ENCODE peak calls at places on chromosomes 13 and 19, in four cellular contexts. One of them, this sample, is unnamed.

GRCh38 chr19:46295401-46296308 is 1.2 kb upstream of the HIF3A start:
- DNase-seq in K562: no peak
- DNase-seq in H1: no peak
- DNase-seq in GM12878: no peak
- DNase-seq in this sample: no peak

GRCh38 chr13:46071590-46072249 is 19.2 kb upstream of the ZC3H13 start:
- DNase-seq in H1: no peak
- DNase-seq in K562: peak
- DNase-seq in GM12878: peak
- DNase-seq in this sample: no peak

GRCh38 chr19:55197531-55197930 is 11.8 kb downstream of the PTPRH start:
- DNase-seq in K562: peak
- DNase-seq in H1: no peak
- DNase-seq in GM12878: no peak
- DNase-seq in this sample: no peak

GRCh38 chr19:11361037-11361770 is 6.0 kb downstream of the PLPPR2 start:
- DNase-seq in GM12878: no peak
- DNase-seq in K562: peak
- DNase-seq in H1: peak
- DNase-seq in this sample: no peak

GRCh38 chr13:104796581-104796980 is 1730.4 kb upstream of the SLC10A2 start:
- DNase-seq in H1: no peak
- DNase-seq in GM12878: no peak
- DNase-seq in K562: no peak
- DNase-seq in this sample: no peak

GRCh38 chr19:49442354-49442753 is 1.0 kb upstream of the SLC17A7 start:
- DNase-seq in H1: no peak
- DNase-seq in GM12878: no peak
- DNase-seq in K562: no peak
- DNase-seq in this sample: no peak

GRCh38 chr19:55544014-55544413 is 1.3 kb downstream of the SBK3 start:
- DNase-seq in K562: no peak
- DNase-seq in GM12878: no peak
- DNase-seq in H1: no peak
- DNase-seq in this sample: no peak

GRCh38 chr19:33809960-33810359 is 13.3 kb downstream of the KCTD15 start:
- DNase-seq in H1: no peak
- DNase-seq in GM12878: no peak
- DNase-seq in K562: no peak
- DNase-seq in this sample: peak

GRCh38 chr13:31115616-31116015 is 46.1 kb downstream of the HSPH1 start:
- DNase-seq in K562: no peak
- DNase-seq in GM12878: no peak
- DNase-seq in H1: no peak
- DNase-seq in this sample: no peak

GRCh38 chr13:76948139-76948538 is at the start of gene ACOD1:
- DNase-seq in H1: no peak
- DNase-seq in GM12878: no peak
- DNase-seq in K562: no peak
- DNase-seq in this sample: no peak

GRCh38 chr19:47124937-47125668 is 5.5 kb upstream of the SAE1 start:
- DNase-seq in K562: peak
- DNase-seq in GM12878: no peak
- DNase-seq in H1: no peak
- DNase-seq in this sample: peak

DNA sequence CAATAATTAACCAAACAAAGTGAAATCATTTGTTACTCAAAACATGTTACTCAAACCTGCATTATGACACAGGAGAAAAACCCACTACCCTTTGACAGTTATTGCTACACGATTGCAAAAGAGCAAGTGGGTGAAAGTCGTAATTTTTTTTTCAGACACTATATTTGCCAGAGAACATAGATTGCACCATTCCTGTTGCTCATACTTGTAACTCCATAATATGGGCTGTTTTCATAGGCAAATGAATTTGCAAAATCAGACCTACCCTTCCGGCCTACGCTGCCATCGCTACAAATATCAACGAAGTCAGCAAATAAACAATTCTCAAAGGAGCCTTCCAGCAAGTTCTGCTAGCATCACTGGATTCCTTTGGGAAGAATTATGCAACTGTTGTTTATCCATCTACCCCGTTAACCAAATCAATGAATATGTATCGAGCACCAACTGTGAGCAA is 396.5 kb downstream of the IRS2 start:
- DNase-seq in GM12878: no peak
- DNase-seq in H1: no peak
- DNase-seq in K562: no peak
- DNase-seq in this sample: peak
- TF ChIP-seq CHD1 in GM12878: no peak
- TF ChIP-seq CHD1 in H1: no peak
- TF ChIP-seq CHD1 in K562: no peak
- TF ChIP-seq CHD1 in this sample: no peak

GRCh38 chr19:3852614-3853254 is 16.1 kb downstream of the ZFR2 start:
- DNase-seq in GM12878: no peak
- DNase-seq in K562: peak
- DNase-seq in H1: peak
- DNase-seq in this sample: peak
- TF ChIP-seq CHD1 in GM12878: no peak
- TF ChIP-seq CHD1 in K562: no peak
- TF ChIP-seq CHD1 in H1: no peak
- TF ChIP-seq CHD1 in this sample: no peak

DNA sequence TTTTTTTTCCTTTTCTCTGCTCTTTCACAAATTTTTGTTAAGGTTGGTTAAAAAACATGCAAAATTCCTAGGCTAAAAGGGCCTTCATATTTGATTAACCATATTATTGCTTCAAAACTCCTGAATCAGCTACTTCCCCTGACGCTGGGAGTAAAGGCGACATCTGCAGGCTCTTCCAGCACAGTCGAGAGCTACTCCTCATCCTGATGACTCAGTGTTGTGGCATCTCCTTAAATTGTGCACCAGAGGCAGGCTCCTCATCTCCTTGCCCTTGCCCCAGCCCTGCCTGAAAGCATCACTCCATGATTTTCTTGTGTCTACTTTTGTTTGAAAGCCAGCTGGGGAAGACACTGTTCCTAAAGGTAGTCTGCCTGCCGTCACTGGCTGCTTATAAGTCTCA is 24.5 kb upstream of the SOX1 start:
- DNase-seq in H1: no peak
- DNase-seq in GM12878: no peak
- DNase-seq in K562: no peak
- DNase-seq in this sample: no peak
- TF ChIP-seq CHD1 in H1: no peak
- TF ChIP-seq CHD1 in GM12878: no peak
- TF ChIP-seq CHD1 in K562: no peak
- TF ChIP-seq CHD1 in this sample: no peak

GRCh38 chr19:3073931-3074595 is 11.8 kb upstream of the TLE5 start:
- DNase-seq in K562: no peak
- DNase-seq in H1: peak
- DNase-seq in GM12878: no peak
- DNase-seq in this sample: no peak
- TF ChIP-seq CHD1 in K562: no peak
- TF ChIP-seq CHD1 in H1: no peak
- TF ChIP-seq CHD1 in GM12878: no peak
- TF ChIP-seq CHD1 in this sample: no peak

GRCh38 chr19:2357279-2358206 is 2.5 kb upstream of the TMPRSS9 start:
- DNase-seq in K562: no peak
- DNase-seq in GM12878: no peak
- DNase-seq in H1: no peak
- DNase-seq in this sample: no peak
- TF ChIP-seq CHD1 in K562: no peak
- TF ChIP-seq CHD1 in GM12878: no peak
- TF ChIP-seq CHD1 in H1: no peak
- TF ChIP-seq CHD1 in this sample: no peak

GRCh38 chr13:95255072-95255732 is 46.0 kb downstream of the ABCC4 start:
- DNase-seq in GM12878: no peak
- DNase-seq in H1: no peak
- DNase-seq in K562: no peak
- DNase-seq in this sample: no peak

GRCh38 chr13:95251641-95252040 is 49.6 kb downstream of the ABCC4 start:
- DNase-seq in K562: no peak
- DNase-seq in GM12878: no peak
- DNase-seq in H1: no peak
- DNase-seq in this sample: no peak

GRCh38 chr13:95256086-95256485 is 45.2 kb downstream of the ABCC4 start:
- DNase-seq in K562: no peak
- DNase-seq in H1: no peak
- DNase-seq in GM12878: no peak
- DNase-seq in this sample: peak

GRCh38 chr13:95253033-95253432 is 48.2 kb downstream of the ABCC4 start:
- DNase-seq in H1: no peak
- DNase-seq in K562: no peak
- DNase-seq in GM12878: no peak
- DNase-seq in this sample: no peak

GRCh38 chr13:95254341-95254740 is 46.9 kb downstream of the ABCC4 start:
- DNase-seq in H1: no peak
- DNase-seq in GM12878: no peak
- DNase-seq in K562: no peak
- DNase-seq in this sample: peak
- TF ChIP-seq CHD1 in H1: no peak
- TF ChIP-seq CHD1 in GM12878: no peak
- TF ChIP-seq CHD1 in K562: no peak
- TF ChIP-seq CHD1 in this sample: no peak

This sample was measured in IMR-90.